ENCODE peak calls at places on chromosome 1, in five cellular contexts. C is A549, R is K562, A is GM12878, J is H1. K is an unnamed sample.

GRCh38 chr1:246333855-246334254 is 173.2 kb downstream of the SMYD3 start:
- DNase-seq in J (no peak), A (no peak), R (no peak), C (no peak), K (no peak)

GRCh38 chr1:186682721-186683120 is 2.5 kb upstream of the PTGS2 start:
- DNase-seq in R (no peak), A (no peak), C (no peak), J (no peak), K (no peak)

GRCh38 chr1:234745844-234746797 is 136.1 kb upstream of the IRF2BP2 start:
- DNase-seq in J (no peak), A (no peak), R (peak; percentile 80), C (no peak), K (peak; percentile 71)

GRCh38 chr1:8873506-8874229 is 4.8 kb downstream of the ENO1 start:
- DNase-seq in A (no peak), J (peak; percentile 84), C (peak; percentile 82), R (peak; percentile 92), K (no peak)

GRCh38 chr1:200624679-200625335 is 4.3 kb upstream of the KIF14 start:
- DNase-seq in A (no peak), C (no peak), J (no peak), R (no peak), K (no peak)

GRCh38 chr1:39623053-39623452 is 16.4 kb downstream of the HEYL start:
- DNase-seq in J (no peak), A (no peak), C (no peak), R (no peak), K (peak; percentile 45)

GRCh38 chr1:229788004-229788403 is 162.0 kb downstream of the URB2 start:
- DNase-seq in J (no peak), A (no peak), R (no peak), C (no peak), K (no peak)

GRCh38 chr1:222096883-222097282 is 355.0 kb upstream of the DUSP10 start:
- DNase-seq in R (no peak), A (no peak), J (no peak), C (no peak), K (no peak)

GRCh38 chr1:112396668-112397025 is 633 bp downstream of the CTTNBP2NL start:
- DNase-seq in R (no peak), A (no peak), J (no peak), C (no peak), K (no peak)

GRCh38 chr1:62687903-62688686 is at the start of gene DOCK7:
- DNase-seq in C (peak; percentile 57), R (peak; percentile 73), A (no peak), J (peak; percentile 56), K (peak; percentile 92)

GRCh38 chr1:116166011-116166571 is 54.9 kb downstream of the MAB21L3 start:
- DNase-seq in R (no peak), C (no peak), A (no peak), J (no peak), K (no peak)

GRCh38 chr1:48236716-48237470 is 14.4 kb downstream of the SLC5A9 start:
- DNase-seq in J (no peak), C (peak; percentile 40), R (peak; percentile 29), A (no peak), K (peak; percentile 62)

GRCh38 chr1:30365596-30365995 is 357.8 kb downstream of the MATN1 start:
- DNase-seq in R (no peak), A (no peak), C (no peak), J (no peak), K (no peak)

GRCh38 chr1:207815913-207816312 is 64.1 kb downstream of the CD46 start:
- DNase-seq in A (no peak), R (peak; percentile 55), J (no peak), C (no peak), K (no peak)

GRCh38 chr1:100622037-100622436 is 84.1 kb downstream of the GPR88 start:
- DNase-seq in J (no peak), C (peak; percentile 38), A (no peak), R (no peak), K (no peak)

GRCh38 chr1:221439008-221439733 is 302.7 kb downstream of the DUSP10 start:
- DNase-seq in J (peak; percentile 19), A (peak; percentile 52), C (peak; percentile 42), R (no peak), K (no peak)

GRCh38 chr1:40313329-40313957 is 3.6 kb downstream of the COL9A2 start:
- DNase-seq in A (peak; percentile 35), R (peak; percentile 31), C (no peak), J (no peak), K (no peak)

GRCh38 chr1:215497516-215497915 is 69.6 kb upstream of the KCTD3 start:
- DNase-seq in C (no peak), R (no peak), J (no peak), A (no peak), K (no peak)

GRCh38 chr1:85502625-85503083 is 37.7 kb upstream of the DDAH1 start:
- DNase-seq in J (peak; percentile 3), R (peak; percentile 23), C (peak; percentile 28), A (no peak), K (peak; percentile 48)

GRCh38 chr1:173137116-173137515 is 70.0 kb downstream of the TNFSF4 start:
- DNase-seq in J (no peak), A (no peak), C (no peak), R (no peak), K (no peak)

GRCh38 chr1:193066606-193067005 is 7.2 kb downstream of the RO60 start:
- DNase-seq in R (no peak), C (no peak), J (no peak), A (no peak), K (no peak)

GRCh38 chr1:226838456-226838855 is 32.0 kb upstream of the PSEN2 start:
- DNase-seq in J (no peak), R (no peak), C (no peak), A (no peak), K (no peak)

GRCh38 chr1:47298025-47298699 is 15.8 kb downstream of the STIL start:
- DNase-seq in A (no peak), R (no peak), J (no peak), C (no peak), K (no peak)

GRCh38 chr1:90753556-90753955 is 36.5 kb upstream of the BARHL2 start:
- DNase-seq in R (no peak), A (no peak), J (no peak), C (no peak), K (no peak)

GRCh38 chr1:62280150-62280549 is 39.1 kb downstream of the KANK4 start:
- DNase-seq in R (no peak), A (no peak), J (no peak), C (no peak), K (no peak)

GRCh38 chr1:185819798-185820197 is 85.6 kb downstream of the HMCN1 start:
- DNase-seq in A (no peak), R (peak; percentile 23), J (no peak), C (no peak), K (no peak)

GRCh38 chr1:94541175-94542087 is at the start of gene F3:
- DNase-seq in A (no peak), C (peak; percentile 69), J (peak; percentile 50), R (peak; percentile 77), K (peak; percentile 92)

GRCh38 chr1:30834249-30834648 is 74.3 kb downstream of the SDC3 start:
- DNase-seq in J (no peak), R (no peak), A (no peak), C (no peak), K (no peak)

GRCh38 chr1:243621973-243622372 is 228.1 kb downstream of the AKT3 start:
- DNase-seq in C (no peak), J (no peak), A (no peak), R (no peak), K (no peak)

GRCh38 chr1:175824079-175824478 is 80.7 kb upstream of the TNR start:
- DNase-seq in A (no peak), C (no peak), R (peak; percentile 58), J (peak; percentile 50), K (no peak)

DNA sequence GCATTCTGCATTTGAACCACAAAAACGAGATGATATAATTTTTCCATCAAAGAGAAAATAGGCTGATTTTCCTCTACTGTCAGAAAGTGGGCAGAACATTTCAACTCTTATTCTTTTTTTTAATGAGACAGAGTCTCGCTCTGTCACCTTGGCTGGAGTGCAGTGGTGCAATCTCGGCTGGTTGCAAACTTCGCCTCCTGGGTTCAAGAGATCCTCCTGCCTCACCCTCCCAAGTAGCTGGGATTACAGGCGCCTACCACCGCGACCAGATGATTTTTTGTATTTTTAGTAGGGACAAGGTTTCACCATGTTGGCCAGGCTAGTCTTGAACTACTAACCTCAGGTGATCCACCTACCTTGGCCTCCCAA is 11.6 kb downstream of the DSTYK start:
- DNase-seq in A (no peak), R (no peak), J (no peak), C (no peak), K (no peak)
- TF ChIP-seq CHD2 in A (no peak), R (no peak), J (no peak), C (no peak), K (no peak)

DNA sequence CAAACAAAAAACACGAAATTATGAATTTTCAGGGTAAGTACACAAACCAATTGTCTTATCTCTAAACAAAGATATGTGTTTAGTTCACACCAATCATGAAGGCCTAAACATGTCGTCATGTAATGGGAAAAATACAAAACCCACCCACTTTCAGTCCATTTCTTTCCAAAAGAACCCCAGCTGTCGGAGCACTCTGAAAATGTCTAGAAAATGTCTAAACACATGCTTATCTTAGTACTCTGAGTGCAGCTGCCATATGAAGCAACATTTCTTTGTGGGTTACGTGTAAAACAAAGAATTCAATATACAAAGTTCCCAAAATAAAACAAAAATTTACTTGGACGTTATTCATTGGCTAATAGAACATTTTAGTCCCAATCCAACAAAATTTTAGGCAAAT is 22.7 kb downstream of the SERBP1 start:
- DNase-seq in J (no peak), A (no peak), R (no peak), C (no peak), K (no peak)
- TF ChIP-seq CHD2 in J (no peak), A (no peak), R (no peak), C (no peak), K (no peak)

GRCh38 chr1:206672844-206673758 is 11.6 kb upstream of the MAPKAPK2 start:
- DNase-seq in C (no peak), A (no peak), J (no peak), R (peak; percentile 97), K (no peak)

GRCh38 chr1:206672011-206672688 is 12.6 kb upstream of the MAPKAPK2 start:
- DNase-seq in C (no peak), A (no peak), J (no peak), R (peak; percentile 92), K (no peak)

GRCh38 chr1:206666954-206667353 is 17.8 kb upstream of the MAPKAPK2 start:
- DNase-seq in J (no peak), R (no peak), A (no peak), C (no peak), K (no peak)

GRCh38 chr1:206668351-206668750 is 16.4 kb upstream of the MAPKAPK2 start:
- DNase-seq in C (no peak), A (no peak), R (no peak), J (no peak), K (no peak)

DNA sequence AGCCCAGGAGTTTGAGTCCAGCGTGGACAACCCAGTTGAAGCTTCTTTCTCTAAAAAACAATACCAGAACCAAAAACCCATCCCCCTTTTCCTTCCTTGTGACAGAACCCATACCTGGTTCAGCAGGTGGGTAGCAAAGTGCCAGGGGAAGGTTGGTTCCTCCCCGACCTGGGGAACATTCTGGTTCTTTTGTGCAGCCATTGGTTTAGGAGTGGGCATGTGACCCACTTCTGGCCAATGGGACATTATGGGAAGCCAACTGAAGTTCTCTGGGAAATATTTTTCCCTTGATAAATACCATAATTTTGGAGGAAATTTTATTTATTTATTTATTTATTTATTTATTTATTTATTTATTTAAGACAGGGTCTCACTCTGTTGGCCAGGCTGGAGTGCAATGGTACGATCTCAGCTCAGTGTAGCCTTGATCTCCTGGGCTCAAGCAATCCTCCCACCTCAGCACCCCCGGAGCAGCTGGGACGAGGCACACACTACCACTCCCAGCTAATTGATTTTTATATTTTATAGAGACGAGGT is 15.8 kb upstream of the MAPKAPK2 start:
- DNase-seq in A (no peak), R (no peak), J (no peak), C (no peak), K (no peak)
- TF ChIP-seq CHD2 in A (no peak), R (no peak), J (no peak), C (no peak), K (no peak)

GRCh38 chr1:59332983-59333382 is 36.1 kb downstream of the FGGY start:
- DNase-seq in R (no peak), C (no peak), A (no peak), J (no peak), K (no peak)
- TF ChIP-seq CHD2 in R (no peak), C (no peak), A (no peak), J (no peak), K (no peak)